ENCODE peak calls at places on chromosomes 3 and 15, in nine cellular contexts. F is renal cortical epithelial cell; J is sigmoid colon; D is HEK293T; O is stimulated activated CD4-positive, alpha-beta T cell treated with anti-CD3 and anti-CD28 coated beads, Interleukin-1b, Interleukin-23, amount 100 ng/mL, for 4 hours; P is IMR-90; M is cardiac muscle cell; L is activated naive CD4-positive, alpha-beta T cell treated with Interleukin-2 at 50 U/mL for 16 hours; I is fibroblast of pulmonary artery. R is an unnamed sample.

GRCh38 chr3:197289726-197290125 is 8.7 kb downstream of the DLG1 start:
- DNase-seq in J (no peak), F (peak), I (no peak), D (no peak), M (no peak), L (no peak), P (peak), O (no peak), R (peak)

GRCh38 chr3:79632842-79633241 is 135.0 kb downstream of the ROBO1 start:
- DNase-seq in M (no peak), P (no peak), O (no peak), D (no peak), L (no peak), J (no peak), I (no peak), F (no peak), R (no peak)

GRCh38 chr15:73751896-73752816 is 995 bp downstream of the INSYN1 start:
- DNase-seq in L (no peak), P (no peak), D (peak), F (no peak), I (no peak), J (no peak), O (no peak), M (peak), R (no peak)

GRCh38 chr3:31105438-31106077 is 211.1 kb upstream of the GADL1 start:
- DNase-seq in P (peak), L (peak), O (no peak), I (peak), F (peak), M (no peak), D (no peak), J (no peak), R (peak)

GRCh38 chr3:17300441-17300840 is 415.7 kb downstream of the PLCL2 start:
- DNase-seq in F (no peak), I (no peak), L (no peak), J (no peak), D (no peak), O (no peak), P (no peak), M (no peak), R (no peak)

GRCh38 chr15:33125883-33126535 is 68.5 kb downstream of the FMN1 start:
- DNase-seq in P (no peak), M (no peak), O (no peak), L (no peak), J (no peak), I (no peak), D (no peak), F (no peak), R (no peak)

GRCh38 chr15:63524316-63525015 is 20.1 kb downstream of the USP3 start:
- DNase-seq in D (no peak), F (no peak), M (no peak), O (no peak), L (no peak), P (no peak), I (no peak), J (no peak), R (no peak)

GRCh38 chr15:91948001-91948608 is 94.6 kb downstream of the SLCO3A1 start:
- DNase-seq in M (peak), P (peak), D (no peak), J (no peak), L (no peak), O (no peak), I (peak), F (peak), R (peak)

GRCh38 chr3:31225923-31226322 is 306.8 kb upstream of the STT3B start:
- DNase-seq in P (no peak), I (no peak), L (no peak), J (no peak), O (no peak), D (no peak), M (no peak), F (no peak), R (no peak)

GRCh38 chr3:195587824-195588223 is 4.1 kb upstream of the APOD start:
- DNase-seq in F (no peak), I (no peak), O (no peak), D (no peak), J (no peak), M (no peak), P (no peak), L (no peak), R (no peak)

GRCh38 chr3:133457465-133458067 is 57.7 kb downstream of the BFSP2 start:
- DNase-seq in P (no peak), O (no peak), M (no peak), I (peak), J (no peak), L (no peak), D (no peak), F (no peak), R (no peak)

GRCh38 chr3:48157950-48158376 is 30.3 kb downstream of the CDC25A start:
- DNase-seq in P (peak), I (peak), D (peak), J (peak), M (peak), F (peak), L (peak), O (peak), R (peak)

GRCh38 chr15:79970921-79971434 is at the start of gene BCL2A1:
- DNase-seq in I (peak), M (no peak), F (peak), D (no peak), J (no peak), L (peak), P (peak), O (peak), R (peak)

GRCh38 chr3:19446687-19447086 is 298.4 kb downstream of the KCNH8 start:
- DNase-seq in L (no peak), D (no peak), M (no peak), F (no peak), J (no peak), O (no peak), P (no peak), I (no peak), R (no peak)

GRCh38 chr3:4355401-4356224 is 52.4 kb downstream of the SETMAR start:
- DNase-seq in O (no peak), L (no peak), F (peak), M (peak), I (no peak), P (no peak), D (no peak), J (no peak), R (no peak)

R was measured in choroid plexus epithelial cell.